ENCODE peak calls at places on chromosomes 5 and 9, in ten cellular contexts. One of them, this sample, is unnamed.

GRCh38 chr5:14155075-14155474 is 11.9 kb downstream of the TRIO start:
- DNase-seq in psoas muscle: no peak
- DNase-seq in PC-3: no peak
- DNase-seq in lower lobe of right lung: no peak
- DNase-seq in body of pancreas: no peak
- DNase-seq in MG63: no peak
- DNase-seq in heart left ventricle: no peak
- DNase-seq in CD8-positive, alpha-beta T cell: no peak
- DNase-seq in ovary: no peak
- DNase-seq in cardiac muscle cell: no peak
- DNase-seq in this sample: no peak

GRCh38 chr5:110262754-110263153 is 463.7 kb downstream of the TMEM232 start:
- DNase-seq in psoas muscle: no peak
- DNase-seq in PC-3: no peak
- DNase-seq in lower lobe of right lung: no peak
- DNase-seq in body of pancreas: peak; percentile 2
- DNase-seq in MG63: no peak
- DNase-seq in heart left ventricle: no peak
- DNase-seq in CD8-positive, alpha-beta T cell: no peak
- DNase-seq in ovary: no peak
- DNase-seq in cardiac muscle cell: no peak
- DNase-seq in this sample: no peak

GRCh38 chr5:76861616-76862015 is 11.8 kb downstream of the S100Z start:
- DNase-seq in psoas muscle: no peak
- DNase-seq in PC-3: peak; percentile 44
- DNase-seq in lower lobe of right lung: no peak
- DNase-seq in body of pancreas: no peak
- DNase-seq in MG63: peak; percentile 50
- DNase-seq in heart left ventricle: no peak
- DNase-seq in CD8-positive, alpha-beta T cell: no peak
- DNase-seq in ovary: no peak
- DNase-seq in cardiac muscle cell: no peak
- DNase-seq in this sample: no peak

GRCh38 chr9:35195683-35196082 is 33.9 kb downstream of the UNC13B start:
- DNase-seq in psoas muscle: no peak
- DNase-seq in PC-3: no peak
- DNase-seq in lower lobe of right lung: no peak
- DNase-seq in body of pancreas: no peak
- DNase-seq in MG63: no peak
- DNase-seq in heart left ventricle: no peak
- DNase-seq in CD8-positive, alpha-beta T cell: no peak
- DNase-seq in ovary: no peak
- DNase-seq in cardiac muscle cell: no peak
- DNase-seq in this sample: no peak

GRCh38 chr9:127578952-127579853 is 32.9 kb upstream of the STXBP1 start:
- DNase-seq in psoas muscle: peak; percentile 91
- DNase-seq in PC-3: peak; percentile 96
- DNase-seq in lower lobe of right lung: peak; percentile 93
- DNase-seq in body of pancreas: peak; percentile 96
- DNase-seq in MG63: peak; percentile 99
- DNase-seq in heart left ventricle: peak; percentile 93
- DNase-seq in CD8-positive, alpha-beta T cell: peak; percentile 76
- DNase-seq in ovary: peak; percentile 85
- DNase-seq in cardiac muscle cell: peak; percentile 94
- DNase-seq in this sample: peak; percentile 96

GRCh38 chr5:3601929-3602712 is 6.5 kb downstream of the IRX1 start:
- DNase-seq in psoas muscle: no peak
- DNase-seq in PC-3: no peak
- DNase-seq in lower lobe of right lung: no peak
- DNase-seq in body of pancreas: no peak
- DNase-seq in MG63: no peak
- DNase-seq in heart left ventricle: no peak
- DNase-seq in CD8-positive, alpha-beta T cell: no peak
- DNase-seq in ovary: no peak
- DNase-seq in cardiac muscle cell: no peak
- DNase-seq in this sample: no peak

GRCh38 chr5:152405145-152405544 is at the start of gene NMUR2:
- DNase-seq in psoas muscle: peak; percentile 21
- DNase-seq in PC-3: no peak
- DNase-seq in lower lobe of right lung: no peak
- DNase-seq in body of pancreas: no peak
- DNase-seq in MG63: peak; percentile 28
- DNase-seq in heart left ventricle: peak; percentile 30
- DNase-seq in CD8-positive, alpha-beta T cell: no peak
- DNase-seq in ovary: no peak
- DNase-seq in cardiac muscle cell: no peak
- DNase-seq in this sample: no peak

GRCh38 chr9:99666571-99666970 is 155.1 kb upstream of the NR4A3 start:
- DNase-seq in psoas muscle: no peak
- DNase-seq in PC-3: no peak
- DNase-seq in lower lobe of right lung: no peak
- DNase-seq in body of pancreas: no peak
- DNase-seq in MG63: no peak
- DNase-seq in heart left ventricle: no peak
- DNase-seq in CD8-positive, alpha-beta T cell: no peak
- DNase-seq in ovary: no peak
- DNase-seq in cardiac muscle cell: no peak
- DNase-seq in this sample: no peak

GRCh38 chr9:113395000-113395861 is 5.9 kb downstream of the ALAD start:
- DNase-seq in psoas muscle: no peak
- DNase-seq in PC-3: no peak
- DNase-seq in lower lobe of right lung: no peak
- DNase-seq in body of pancreas: no peak
- DNase-seq in MG63: no peak
- DNase-seq in heart left ventricle: no peak
- DNase-seq in CD8-positive, alpha-beta T cell: no peak
- DNase-seq in ovary: peak; percentile 5
- DNase-seq in cardiac muscle cell: no peak
- DNase-seq in this sample: no peak

GRCh38 chr5:17258429-17258828 is 41.0 kb downstream of the BASP1 start:
- DNase-seq in psoas muscle: no peak
- DNase-seq in PC-3: peak; percentile 98
- DNase-seq in lower lobe of right lung: no peak
- DNase-seq in body of pancreas: no peak
- DNase-seq in MG63: no peak
- DNase-seq in heart left ventricle: no peak
- DNase-seq in CD8-positive, alpha-beta T cell: no peak
- DNase-seq in ovary: no peak
- DNase-seq in cardiac muscle cell: no peak
- DNase-seq in this sample: peak; percentile 83

GRCh38 chr5:116492776-116493175 is 81.8 kb downstream of the SEMA6A start:
- DNase-seq in psoas muscle: no peak
- DNase-seq in PC-3: no peak
- DNase-seq in lower lobe of right lung: no peak
- DNase-seq in body of pancreas: no peak
- DNase-seq in MG63: no peak
- DNase-seq in heart left ventricle: peak; percentile 50
- DNase-seq in CD8-positive, alpha-beta T cell: no peak
- DNase-seq in ovary: no peak
- DNase-seq in cardiac muscle cell: no peak
- DNase-seq in this sample: peak; percentile 94

GRCh38 chr5:147628054-147628895 is 118.4 kb upstream of the DPYSL3 start:
- DNase-seq in psoas muscle: no peak
- DNase-seq in PC-3: peak; percentile 97
- DNase-seq in lower lobe of right lung: no peak
- DNase-seq in body of pancreas: peak; percentile 78
- DNase-seq in MG63: peak; percentile 42
- DNase-seq in heart left ventricle: no peak
- DNase-seq in CD8-positive, alpha-beta T cell: peak; percentile 13
- DNase-seq in ovary: peak; percentile 44
- DNase-seq in cardiac muscle cell: peak; percentile 80
- DNase-seq in this sample: peak; percentile 71

GRCh38 chr9:129933215-129933614 is 98.0 kb downstream of the USP20 start:
- DNase-seq in psoas muscle: no peak
- DNase-seq in PC-3: no peak
- DNase-seq in lower lobe of right lung: no peak
- DNase-seq in body of pancreas: no peak
- DNase-seq in MG63: no peak
- DNase-seq in heart left ventricle: no peak
- DNase-seq in CD8-positive, alpha-beta T cell: no peak
- DNase-seq in ovary: no peak
- DNase-seq in cardiac muscle cell: no peak
- DNase-seq in this sample: no peak
- H3K4me3 ChIP-seq in psoas muscle: no peak overlapping the region
- H3K4me3 ChIP-seq in PC-3: no peak overlapping the region
- H3K4me3 ChIP-seq in lower lobe of right lung: no peak overlapping the region
- H3K4me3 ChIP-seq in body of pancreas: no peak overlapping the region
- H3K4me3 ChIP-seq in MG63: no peak overlapping the region
- H3K4me3 ChIP-seq in heart left ventricle: no peak overlapping the region
- H3K4me3 ChIP-seq in CD8-positive, alpha-beta T cell: no peak overlapping the region
- H3K4me3 ChIP-seq in ovary: no peak overlapping the region
- H3K4me3 ChIP-seq in cardiac muscle cell: no peak overlapping the region
- H3K4me3 ChIP-seq in this sample: no peak overlapping the region

GRCh38 chr9:130634801-130635200 is 29.6 kb upstream of the PRDM12 start:
- DNase-seq in psoas muscle: peak; percentile 23
- DNase-seq in PC-3: no peak
- DNase-seq in lower lobe of right lung: no peak
- DNase-seq in body of pancreas: no peak
- DNase-seq in MG63: no peak
- DNase-seq in heart left ventricle: no peak
- DNase-seq in CD8-positive, alpha-beta T cell: no peak
- DNase-seq in ovary: no peak
- DNase-seq in cardiac muscle cell: no peak
- DNase-seq in this sample: no peak

GRCh38 chr9:130632081-130632710 is 32.2 kb upstream of the PRDM12 start:
- DNase-seq in psoas muscle: no peak
- DNase-seq in PC-3: no peak
- DNase-seq in lower lobe of right lung: no peak
- DNase-seq in body of pancreas: no peak
- DNase-seq in MG63: no peak
- DNase-seq in heart left ventricle: no peak
- DNase-seq in CD8-positive, alpha-beta T cell: no peak
- DNase-seq in ovary: no peak
- DNase-seq in cardiac muscle cell: no peak
- DNase-seq in this sample: no peak

GRCh38 chr9:130632841-130633240 is 31.6 kb upstream of the PRDM12 start:
- DNase-seq in psoas muscle: no peak
- DNase-seq in PC-3: no peak
- DNase-seq in lower lobe of right lung: no peak
- DNase-seq in body of pancreas: no peak
- DNase-seq in MG63: no peak
- DNase-seq in heart left ventricle: no peak
- DNase-seq in CD8-positive, alpha-beta T cell: no peak
- DNase-seq in ovary: no peak
- DNase-seq in cardiac muscle cell: no peak
- DNase-seq in this sample: no peak

GRCh38 chr9:130634191-130634768 is 30.1 kb upstream of the PRDM12 start:
- DNase-seq in psoas muscle: peak; percentile 44
- DNase-seq in PC-3: no peak
- DNase-seq in lower lobe of right lung: no peak
- DNase-seq in body of pancreas: no peak
- DNase-seq in MG63: no peak
- DNase-seq in heart left ventricle: no peak
- DNase-seq in CD8-positive, alpha-beta T cell: no peak
- DNase-seq in ovary: no peak
- DNase-seq in cardiac muscle cell: no peak
- DNase-seq in this sample: no peak

GRCh38 chr9:130633336-130634190 is 30.8 kb upstream of the PRDM12 start:
- DNase-seq in psoas muscle: peak; percentile 29
- DNase-seq in PC-3: no peak
- DNase-seq in lower lobe of right lung: no peak
- DNase-seq in body of pancreas: no peak
- DNase-seq in MG63: no peak
- DNase-seq in heart left ventricle: no peak
- DNase-seq in CD8-positive, alpha-beta T cell: no peak
- DNase-seq in ovary: no peak
- DNase-seq in cardiac muscle cell: no peak
- DNase-seq in this sample: no peak
- H3K36me3 ChIP-seq in psoas muscle: peaks cover 8% of the 10 kb centered on the region
- H3K36me3 ChIP-seq in PC-3: no peaks in the 10 kb centered on the region
- H3K36me3 ChIP-seq in lower lobe of right lung: peaks cover 95% of the 10 kb centered on the region
- H3K36me3 ChIP-seq in body of pancreas: peaks cover 31% of the 10 kb centered on the region
- H3K36me3 ChIP-seq in MG63: peaks cover 35% of the 10 kb centered on the region
- H3K36me3 ChIP-seq in heart left ventricle: peaks cover 32% of the 10 kb centered on the region
- H3K36me3 ChIP-seq in CD8-positive, alpha-beta T cell: peaks cover 42% of the 10 kb centered on the region
- H3K36me3 ChIP-seq in ovary: no peaks in the 10 kb centered on the region
- H3K36me3 ChIP-seq in cardiac muscle cell: peaks cover 49% of the 10 kb centered on the region
- H3K36me3 ChIP-seq in this sample: peaks cover 51% of the 10 kb centered on the region

GRCh38 chr5:40353442-40353841 is 326.3 kb upstream of the PTGER4 start:
- DNase-seq in psoas muscle: no peak
- DNase-seq in PC-3: no peak
- DNase-seq in lower lobe of right lung: no peak
- DNase-seq in body of pancreas: no peak
- DNase-seq in MG63: no peak
- DNase-seq in heart left ventricle: no peak
- DNase-seq in CD8-positive, alpha-beta T cell: no peak
- DNase-seq in ovary: no peak
- DNase-seq in cardiac muscle cell: no peak
- DNase-seq in this sample: no peak

GRCh38 chr5:40347981-40348725 is 331.6 kb upstream of the PTGER4 start:
- DNase-seq in psoas muscle: no peak
- DNase-seq in PC-3: no peak
- DNase-seq in lower lobe of right lung: no peak
- DNase-seq in body of pancreas: no peak
- DNase-seq in MG63: no peak
- DNase-seq in heart left ventricle: no peak
- DNase-seq in CD8-positive, alpha-beta T cell: no peak
- DNase-seq in ovary: no peak
- DNase-seq in cardiac muscle cell: no peak
- DNase-seq in this sample: no peak
- H3K4me3 ChIP-seq in psoas muscle: no peak overlapping the region
- H3K4me3 ChIP-seq in PC-3: no peak overlapping the region
- H3K4me3 ChIP-seq in lower lobe of right lung: no peak overlapping the region
- H3K4me3 ChIP-seq in body of pancreas: no peak overlapping the region
- H3K4me3 ChIP-seq in MG63: no peak overlapping the region
- H3K4me3 ChIP-seq in heart left ventricle: no peak overlapping the region
- H3K4me3 ChIP-seq in CD8-positive, alpha-beta T cell: no peak overlapping the region
- H3K4me3 ChIP-seq in ovary: no peak overlapping the region
- H3K4me3 ChIP-seq in cardiac muscle cell: no peak overlapping the region
- H3K4me3 ChIP-seq in this sample: no peak overlapping the region

DNA sequence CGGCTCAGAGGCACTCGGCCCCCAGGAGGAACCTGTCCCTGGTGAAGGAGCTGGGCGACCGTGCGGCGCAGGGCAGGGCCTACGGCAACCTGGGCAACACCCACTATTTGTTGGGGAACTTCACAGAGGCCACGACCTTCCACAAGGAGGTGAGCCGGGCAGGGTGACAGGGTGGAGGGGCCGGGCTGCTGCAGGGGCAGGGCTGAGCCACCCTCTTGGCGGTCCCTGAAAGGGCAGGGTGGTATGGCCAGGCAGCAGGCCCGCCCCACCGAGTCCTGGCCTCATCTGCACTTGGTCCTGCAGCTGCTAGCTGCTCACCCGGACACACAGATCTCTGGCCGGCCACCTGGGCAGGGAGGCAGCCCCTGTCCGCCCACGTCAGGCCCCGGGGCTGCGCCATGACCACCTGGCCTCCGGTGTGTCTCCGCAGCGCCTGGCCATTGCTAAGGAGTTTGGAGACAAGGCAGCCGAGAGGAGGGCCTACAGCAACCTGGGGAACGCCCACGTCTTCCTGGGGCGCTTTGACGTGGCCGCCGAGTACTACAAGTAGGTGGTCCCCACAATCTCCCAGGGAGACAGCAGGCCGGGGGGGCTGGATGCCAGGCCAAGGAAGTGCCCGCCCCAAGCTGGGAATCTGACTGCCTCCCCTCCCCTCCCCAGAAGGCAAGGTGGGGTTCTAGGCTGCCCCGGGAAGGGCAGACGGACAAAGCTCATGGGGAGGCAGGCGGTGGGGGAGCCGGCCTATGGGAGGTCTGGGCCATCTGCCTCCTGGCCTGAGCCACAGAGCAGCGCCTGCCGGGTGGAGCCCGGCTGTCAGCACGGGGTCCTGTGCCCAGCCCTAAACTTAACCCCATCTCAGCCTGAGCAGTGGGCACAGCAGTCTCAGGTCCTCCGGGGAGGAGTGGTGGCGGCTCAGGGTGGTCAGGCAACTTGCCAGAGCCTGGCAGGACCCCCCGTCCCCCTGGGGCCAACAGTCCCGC is 10.4 kb downstream of the GPSM1 start:
- DNase-seq in psoas muscle: no peak
- DNase-seq in PC-3: no peak
- DNase-seq in lower lobe of right lung: no peak
- DNase-seq in body of pancreas: no peak
- DNase-seq in MG63: no peak
- DNase-seq in heart left ventricle: no peak
- DNase-seq in CD8-positive, alpha-beta T cell: no peak
- DNase-seq in ovary: no peak
- DNase-seq in cardiac muscle cell: no peak
- DNase-seq in this sample: no peak
- H3K36me3 ChIP-seq in psoas muscle: no peaks in the 10 kb centered on the region
- H3K36me3 ChIP-seq in PC-3: no peaks in the 10 kb centered on the region
- H3K36me3 ChIP-seq in lower lobe of right lung: peaks cover 29% of the 10 kb centered on the region
- H3K36me3 ChIP-seq in body of pancreas: no peaks in the 10 kb centered on the region
- H3K36me3 ChIP-seq in MG63: peaks cover 42% of the 10 kb centered on the region
- H3K36me3 ChIP-seq in heart left ventricle: no peaks in the 10 kb centered on the region
- H3K36me3 ChIP-seq in CD8-positive, alpha-beta T cell: no peaks in the 10 kb centered on the region
- H3K36me3 ChIP-seq in ovary: no peaks in the 10 kb centered on the region
- H3K36me3 ChIP-seq in cardiac muscle cell: peaks cover 6% of the 10 kb centered on the region
- H3K36me3 ChIP-seq in this sample: peaks cover 1% of the 10 kb centered on the region

This sample was measured in bronchial epithelial cell.